ENCODE peak calls at places on chromosomes 2 and 18, in five cellular contexts. O is cardiac muscle cell, V is mesothelial cell of epicardium, M is HFFc6, T is endothelial cell of umbilical vein. H is an unnamed sample.

GRCh38 chr18:60391571-60392226 is 19.1 kb upstream of the MC4R start:
- DNase-seq in V (no peak), O (no peak), M (no peak), T (no peak), H (no peak)

GRCh38 chr2:120641366-120641771 is 94.3 kb upstream of the GLI2 start:
- DNase-seq in V (no peak), O (no peak), T (no peak), M (peak; percentile 49), H (no peak)

GRCh38 chr2:127063701-127064590 is 43.0 kb downstream of the BIN1 start:
- DNase-seq in O (no peak), V (no peak), T (no peak), M (no peak), H (no peak)

GRCh38 chr2:5698171-5698570 is 6.0 kb downstream of the SOX11 start:
- DNase-seq in V (no peak), M (no peak), O (no peak), T (no peak), H (no peak)

GRCh38 chr2:215860076-215860475 is 153.3 kb downstream of the MREG start:
- DNase-seq in T (no peak), M (peak; percentile 51), V (no peak), O (no peak), H (no peak)

GRCh38 chr2:219344756-219345458 is 12.4 kb upstream of the RESP18 start:
- DNase-seq in V (no peak), O (no peak), M (no peak), T (peak; percentile 48), H (no peak)

GRCh38 chr18:52394602-52395001 is 54.6 kb downstream of the DCC start:
- DNase-seq in V (no peak), T (no peak), O (no peak), M (no peak), H (no peak)

GRCh38 chr18:3584897-3585460 is 135.0 kb downstream of the TGIF1 start:
- DNase-seq in T (peak; percentile 27), M (no peak), V (no peak), O (no peak), H (no peak)

GRCh38 chr2:127424598-127425379 is 6.6 kb downstream of the PROC start:
- DNase-seq in V (peak; percentile 17), M (no peak), O (no peak), T (no peak), H (no peak)

GRCh38 chr18:39486268-39486667 is 1920.7 kb upstream of the CELF4 start:
- DNase-seq in T (no peak), O (no peak), V (no peak), M (no peak), H (no peak)

GRCh38 chr2:23386422-23387220 is 1.6 kb downstream of the KLHL29 start:
- DNase-seq in T (peak; percentile 24), M (no peak), O (peak; percentile 52), V (peak; percentile 68), H (peak; percentile 47)

GRCh38 chr2:193250389-193250788 is 1055.7 kb upstream of the TMEFF2 start:
- DNase-seq in M (no peak), O (no peak), V (no peak), T (no peak), H (no peak)

GRCh38 chr2:227460079-227460485 is 11.9 kb upstream of the AGFG1 start:
- DNase-seq in O (no peak), M (peak; percentile 68), V (no peak), T (no peak), H (peak; percentile 45)

GRCh38 chr2:98102878-98103277 is 15.9 kb downstream of the VWA3B start:
- DNase-seq in M (no peak), O (no peak), V (no peak), T (no peak), H (no peak)

GRCh38 chr2:44120428-44120827 is 48.2 kb upstream of the PPM1B start:
- DNase-seq in V (no peak), M (peak; percentile 92), O (no peak), T (no peak), H (no peak)

GRCh38 chr2:45343618-45344017 is 267.4 kb downstream of the SRBD1 start:
- DNase-seq in M (no peak), T (no peak), O (no peak), V (no peak), H (no peak)

GRCh38 chr2:54073796-54074195 is 41.6 kb upstream of the ACYP2 start:
- DNase-seq in O (no peak), T (peak; percentile 18), M (peak; percentile 74), V (no peak), H (no peak)

GRCh38 chr2:128986867-128987268 is 668.2 kb upstream of the HS6ST1 start:
- DNase-seq in M (no peak), O (no peak), V (peak; percentile 29), T (no peak), H (no peak)

GRCh38 chr2:43192039-43192438 is 34.4 kb downstream of the ZFP36L2 start:
- DNase-seq in M (no peak), V (no peak), T (no peak), O (no peak), H (no peak)

GRCh38 chr2:138447889-138448570 is 53.5 kb upstream of the SPOPL start:
- DNase-seq in T (peak; percentile 80), V (no peak), O (no peak), M (no peak), H (no peak)

GRCh38 chr18:37277753-37278152 is 287.8 kb downstream of the CELF4 start:
- DNase-seq in O (no peak), T (no peak), V (no peak), M (no peak), H (no peak)

GRCh38 chr2:189837336-189837735 is 53.1 kb downstream of the PMS1 start:
- DNase-seq in O (no peak), M (no peak), T (no peak), V (no peak), H (no peak)
- TF ChIP-seq CTCF in O (no peak), M (no peak), T (no peak), V (no peak), H (no peak)

GRCh38 chr2:209637293-209637692 is 134.3 kb upstream of the UNC80 start:
- DNase-seq in V (no peak), M (no peak), T (no peak), O (no peak), H (no peak)

GRCh38 chr2:209636066-209636465 is 135.6 kb upstream of the UNC80 start:
- DNase-seq in M (no peak), V (no peak), T (no peak), O (no peak), H (no peak)

GRCh38 chr2:209638346-209638745 is 133.3 kb upstream of the UNC80 start:
- DNase-seq in M (peak; percentile 57), O (no peak), T (peak; percentile 56), V (no peak), H (no peak)

GRCh38 chr2:209642146-209642815 is 129.4 kb upstream of the UNC80 start:
- DNase-seq in O (no peak), T (peak; percentile 42), V (no peak), M (peak; percentile 28), H (no peak)

DNA sequence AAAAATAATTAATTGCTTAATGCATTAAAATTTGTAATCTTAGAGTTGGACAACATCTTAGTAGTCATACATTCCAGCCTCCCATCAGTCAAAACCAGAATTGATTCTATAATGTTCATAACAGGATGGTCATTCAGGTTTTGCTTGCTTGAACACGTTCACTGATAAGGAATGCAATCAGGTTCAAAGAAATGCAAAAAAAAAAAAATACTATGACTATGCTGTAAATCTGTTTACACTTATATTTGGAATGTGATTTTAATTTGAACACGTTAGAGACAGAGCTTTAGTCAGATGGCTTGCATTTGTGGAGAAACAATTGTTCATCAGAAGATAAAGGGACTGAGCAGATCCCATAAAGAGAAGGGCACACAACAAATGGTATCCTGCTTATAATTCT is 131.3 kb upstream of the UNC80 start:
- DNase-seq in V (no peak), O (no peak), M (no peak), T (no peak), H (no peak)
- TF ChIP-seq CTCF in V (no peak), O (no peak), M (no peak), T (no peak), H (no peak)

GRCh38 chr2:238426568-238427434 is at the start of gene ASB1:
- DNase-seq in M (peak; percentile 85), O (peak; percentile 91), V (peak; percentile 87), T (peak; percentile 66), H (peak; percentile 91)
- TF ChIP-seq CTCF in M (peak; percentile 10), O (no peak), V (no peak), T (no peak), H (no peak)

DNA sequence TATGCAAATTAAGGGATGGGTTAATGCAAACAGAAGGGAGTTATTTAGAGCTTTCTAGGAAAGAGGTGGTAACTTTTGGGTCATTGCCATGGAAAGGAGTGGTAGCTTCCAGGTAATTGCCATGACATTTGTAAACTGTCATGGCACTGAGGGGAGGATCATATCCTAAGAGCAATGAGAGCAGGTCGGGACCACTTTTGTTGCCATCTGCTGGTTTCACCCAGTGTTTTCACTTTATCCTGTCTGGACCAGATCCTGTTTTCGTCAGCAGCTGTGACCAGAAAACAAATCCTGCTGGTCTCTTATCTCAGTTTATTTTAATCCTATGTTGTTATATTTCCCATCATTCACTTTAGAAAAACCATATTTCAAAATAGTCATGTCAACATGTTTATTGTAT is 874 bp downstream of the C2orf66 start:
- DNase-seq in V (no peak), O (no peak), T (peak; percentile 45), M (no peak), H (no peak)
- TF ChIP-seq CTCF in V (no peak), O (peak; percentile 14), T (no peak), M (no peak), H (no peak)

GRCh38 chr2:181456660-181457120 is 496 bp upstream of the ITGA4 start:
- DNase-seq in T (no peak), O (peak; percentile 11), M (no peak), V (no peak), H (peak; percentile 49)

GRCh38 chr2:181454990-181455520 is 2.1 kb upstream of the ITGA4 start:
- DNase-seq in M (no peak), T (no peak), O (no peak), V (no peak), H (no peak)

GRCh38 chr2:181458881-181459280 is 1.7 kb downstream of the ITGA4 start:
- DNase-seq in T (no peak), O (no peak), V (no peak), M (no peak), H (no peak)

GRCh38 chr2:181457741-181458425 is 697 bp downstream of the ITGA4 start:
- DNase-seq in V (peak; percentile 46), T (peak; percentile 12), O (peak; percentile 50), M (peak; percentile 34), H (peak; percentile 47)

DNA sequence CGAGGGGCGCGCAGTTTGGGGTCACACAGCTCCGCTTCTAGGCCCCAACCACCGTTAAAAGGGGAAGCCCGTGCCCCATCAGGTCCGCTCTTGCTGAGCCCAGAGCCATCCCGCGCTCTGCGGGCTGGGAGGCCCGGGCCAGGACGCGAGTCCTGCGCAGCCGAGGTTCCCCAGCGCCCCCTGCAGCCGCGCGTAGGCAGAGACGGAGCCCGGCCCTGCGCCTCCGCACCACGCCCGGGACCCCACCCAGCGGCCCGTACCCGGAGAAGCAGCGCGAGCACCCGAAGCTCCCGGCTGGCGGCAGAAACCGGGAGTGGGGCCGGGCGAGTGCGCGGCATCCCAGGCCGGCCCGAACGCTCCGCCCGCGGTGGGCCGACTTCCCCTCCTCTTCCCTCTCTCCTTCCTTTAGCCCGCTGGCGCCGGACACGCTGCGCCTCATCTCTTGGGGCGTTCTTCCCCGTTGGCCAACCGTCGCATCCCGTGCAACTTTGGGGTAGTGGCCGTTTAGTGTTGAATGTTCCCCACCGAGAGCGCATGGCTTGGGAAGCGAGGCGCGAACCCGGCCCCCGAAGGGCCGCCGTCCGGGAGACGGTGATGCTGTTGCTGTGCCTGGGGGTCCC is at the start of gene ITGA4:
- DNase-seq in T (peak; percentile 47), V (peak; percentile 80), M (peak; percentile 63), O (peak; percentile 75), H (peak; percentile 83)
- TF ChIP-seq CTCF in T (peak; percentile 76), V (peak; percentile 62), M (peak; percentile 84), O (peak; percentile 87), H (peak; percentile 92)

GRCh38 chr2:237691908-237692600 is 64.7 kb downstream of the LRRFIP1 start:
- DNase-seq in O (peak; percentile 96), M (peak; percentile 82), T (peak; percentile 69), V (peak; percentile 89), H (peak; percentile 96)
- TF ChIP-seq CTCF in O (no peak), M (peak; percentile 11), T (no peak), V (no peak), H (no peak)

H was measured in GM10248.